ENCODE peak calls at places on chromosomes 7 and 10, in eight cellular contexts. Q is DND-41, C is mammary epithelial cell, M is left lung, H is dorsolateral prefrontal cortex, A is GM23248, I is transverse colon, L is pancreas. R is an unnamed sample.

GRCh38 chr7:92832623-92833023 is 3.8 kb downstream of the CDK6 start:
- DNase-seq in Q (no peak), C (peak), M (no peak), H (no peak), A (no peak), I (no peak), L (no peak), R (no peak)

GRCh38 chr10:16341637-16342036 is 95.2 kb upstream of the PTER start:
- DNase-seq in Q (no peak), C (peak), M (no peak), H (no peak), A (no peak), I (no peak), L (no peak), R (no peak)

GRCh38 chr7:74655785-74656420 is 1.6 kb upstream of the GTF2I start:
- DNase-seq in Q (no peak), C (no peak), M (no peak), H (no peak), A (no peak), I (no peak), L (no peak), R (no peak)

GRCh38 chr7:155283565-155284194 is 14.0 kb upstream of the INSIG1 start:
- DNase-seq in Q (no peak), C (no peak), M (no peak), H (no peak), A (no peak), I (no peak), L (no peak), R (no peak)

GRCh38 chr10:86360657-86361056 is 5.9 kb downstream of the GRID1 start:
- DNase-seq in Q (no peak), C (no peak), M (no peak), H (peak), A (no peak), I (peak), L (no peak), R (no peak)

GRCh38 chr7:143507094-143507518 is 29.4 kb downstream of the TAS2R41 start:
- DNase-seq in Q (no peak), C (peak), M (no peak), H (no peak), A (no peak), I (no peak), L (no peak), R (no peak)

GRCh38 chr10:120861200-120861599 is 10.0 kb downstream of the WDR11 start:
- DNase-seq in Q (no peak), C (no peak), M (no peak), H (no peak), A (no peak), I (no peak), L (no peak), R (no peak)

GRCh38 chr7:20219446-20220292 is 2.5 kb upstream of the MACC1 start:
- DNase-seq in Q (no peak), C (peak), M (peak), H (peak), A (peak), I (peak), L (peak), R (no peak)

GRCh38 chr10:43231523-43232078 is 35.3 kb downstream of the RASGEF1A start:
- DNase-seq in Q (peak), C (no peak), M (peak), H (no peak), A (no peak), I (peak), L (peak), R (peak)

DNA sequence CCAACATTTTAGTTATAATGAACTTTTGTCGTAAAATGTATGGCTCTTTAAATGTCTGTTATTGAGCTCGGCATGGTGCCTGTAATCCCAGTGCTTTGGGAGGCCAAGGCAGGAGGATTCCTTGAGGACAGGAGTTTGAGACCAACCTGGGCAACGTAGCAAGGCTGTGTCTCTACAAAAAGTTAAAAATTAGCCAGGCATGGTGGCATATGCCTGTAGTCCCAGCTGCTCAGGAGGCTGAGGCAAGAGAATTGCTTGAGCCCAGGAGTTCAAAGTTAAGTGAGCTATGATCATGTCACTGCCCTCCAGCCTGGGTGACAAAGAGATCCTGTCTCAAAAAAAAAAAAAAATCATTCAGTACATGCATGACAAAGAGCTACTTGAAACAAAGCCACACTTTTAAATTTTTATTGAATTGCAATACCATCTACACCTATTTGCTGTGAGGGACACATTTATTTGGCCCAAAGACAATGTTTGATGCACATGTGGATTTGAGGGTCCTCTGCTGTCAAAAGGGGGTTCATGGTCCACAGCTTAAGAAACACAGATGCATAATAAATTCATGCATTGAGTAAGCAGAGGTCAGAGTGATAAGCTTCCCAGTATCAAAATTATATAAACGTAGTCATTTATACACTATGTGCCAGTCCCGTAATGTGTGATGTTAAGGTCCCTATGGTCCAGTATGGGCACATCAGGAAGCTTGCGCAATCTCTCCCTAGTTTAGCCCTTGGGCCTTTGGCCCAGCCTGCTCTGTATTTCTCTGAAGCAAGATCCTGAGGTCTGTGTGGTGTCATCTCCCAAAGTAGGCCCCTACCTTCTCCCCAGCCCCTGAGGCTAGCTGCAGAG is 4.4 kb upstream of the MALSU1 start:
- DNase-seq in Q (no peak), C (no peak), M (no peak), H (no peak), A (no peak), I (no peak), L (no peak), R (no peak)
- H3K27ac ChIP-seq in Q (no peak), C (no peak), M (no peak), H (no peak), A (no peak), I (no peak), L (no peak), R (no peak)

DNA sequence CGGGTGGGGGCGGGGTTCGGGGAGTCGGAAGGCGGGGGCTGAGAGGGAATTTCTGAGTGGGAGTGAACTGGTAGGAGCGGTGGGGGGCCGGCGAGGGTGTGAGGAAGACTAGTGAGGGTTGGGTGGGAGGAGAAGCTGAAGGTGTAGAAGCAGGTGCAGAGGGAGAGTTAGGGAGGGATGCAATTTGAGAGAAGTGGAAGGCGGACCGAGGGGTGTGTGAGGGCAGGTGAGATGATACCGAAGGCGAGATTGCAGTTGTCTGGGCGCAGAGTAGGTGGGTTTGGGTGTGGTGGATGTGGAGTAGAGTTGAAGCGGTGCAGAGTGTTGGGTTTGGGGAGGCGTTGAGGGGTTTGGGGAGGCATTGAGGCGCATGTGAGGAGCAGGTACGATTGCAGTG is 643 bp downstream of the KAT6B start:
- DNase-seq in Q (no peak), C (no peak), M (no peak), H (no peak), A (no peak), I (no peak), L (no peak), R (no peak)
- H3K27ac ChIP-seq in Q (peak), C (no peak), M (no peak), H (peak), A (no peak), I (peak), L (no peak), R (peak)

GRCh38 chr10:126638542-126638941 is 32.0 kb downstream of the C10orf90 start:
- DNase-seq in Q (no peak), C (no peak), M (no peak), H (no peak), A (no peak), I (no peak), L (no peak), R (no peak)

GRCh38 chr10:126646101-126646500 is 24.4 kb downstream of the C10orf90 start:
- DNase-seq in Q (no peak), C (peak), M (no peak), H (no peak), A (peak), I (no peak), L (no peak), R (no peak)

GRCh38 chr10:126639084-126639483 is 31.4 kb downstream of the C10orf90 start:
- DNase-seq in Q (no peak), C (no peak), M (no peak), H (no peak), A (no peak), I (no peak), L (no peak), R (no peak)

GRCh38 chr10:126634915-126635314 is 35.6 kb downstream of the C10orf90 start:
- DNase-seq in Q (no peak), C (peak), M (no peak), H (no peak), A (peak), I (no peak), L (no peak), R (no peak)

DNA sequence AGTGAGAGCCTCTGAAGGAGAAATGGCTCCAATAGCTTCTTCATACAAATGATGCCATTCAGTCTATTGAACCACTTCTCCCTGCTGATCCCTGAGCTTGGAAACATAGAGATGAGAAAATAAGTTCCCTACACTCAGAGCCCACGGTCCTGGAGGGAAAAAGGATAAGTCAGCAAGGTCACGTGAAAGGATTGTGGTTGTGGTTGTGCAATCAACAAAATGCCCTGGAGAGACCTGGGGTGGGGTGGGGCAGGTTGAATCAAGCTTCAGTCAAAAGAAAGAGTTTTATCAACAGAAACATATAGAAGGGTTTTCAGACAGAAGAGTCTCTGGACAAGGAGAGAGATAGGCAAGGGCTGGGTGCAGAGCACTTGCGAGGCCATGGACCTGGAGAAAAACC is 30.1 kb downstream of the C10orf90 start:
- DNase-seq in Q (no peak), C (peak), M (no peak), H (no peak), A (peak), I (no peak), L (no peak), R (no peak)
- H3K27ac ChIP-seq in Q (no peak), C (no peak), M (no peak), H (peak), A (no peak), I (no peak), L (no peak), R (no peak)

DNA sequence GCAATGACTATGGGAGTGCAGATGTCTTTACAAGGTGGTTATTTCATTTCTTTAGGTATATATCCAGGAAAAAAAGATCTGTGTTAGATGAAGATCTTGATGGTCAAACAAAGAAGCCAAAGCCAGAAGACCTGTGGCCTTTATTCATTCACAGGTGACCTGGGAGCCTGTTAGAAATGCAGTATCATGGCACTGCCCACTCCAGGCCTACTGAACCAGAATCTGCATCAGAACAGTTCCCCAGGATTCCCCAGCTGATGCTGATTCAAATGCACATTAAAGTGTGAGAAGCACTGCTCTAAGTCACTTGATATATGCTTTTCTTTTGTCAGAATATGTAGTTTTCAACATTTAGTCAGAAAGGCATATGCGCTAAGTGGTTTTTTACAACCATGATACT is 251.1 kb downstream of the IPMK start:
- DNase-seq in Q (no peak), C (no peak), M (no peak), H (no peak), A (no peak), I (no peak), L (no peak), R (no peak)
- H3K27ac ChIP-seq in Q (no peak), C (no peak), M (no peak), H (no peak), A (no peak), I (no peak), L (no peak), R (no peak)

DNA sequence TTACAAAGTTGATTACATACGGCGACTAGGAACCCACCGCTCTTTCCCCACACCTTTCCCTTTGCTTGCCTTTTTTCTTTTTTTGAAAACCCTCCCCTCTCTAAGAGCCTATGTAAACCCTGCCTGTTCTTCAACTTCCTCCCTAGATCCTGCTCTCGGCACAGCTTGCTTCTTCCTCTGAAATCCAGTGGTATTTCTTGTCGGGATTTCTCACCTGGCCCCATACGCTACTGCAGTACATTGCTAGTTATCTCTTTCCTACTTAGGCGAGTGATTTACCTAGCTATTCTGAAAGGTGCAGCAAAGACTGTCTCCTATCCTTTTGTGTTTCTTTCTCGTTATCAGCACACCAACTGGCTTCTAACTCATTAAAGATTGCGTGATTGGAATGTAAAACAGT is 371.1 kb downstream of the PRPF18 start:
- DNase-seq in Q (no peak), C (no peak), M (no peak), H (no peak), A (no peak), I (no peak), L (no peak), R (no peak)
- H3K27ac ChIP-seq in Q (no peak), C (no peak), M (no peak), H (no peak), A (no peak), I (no peak), L (no peak), R (no peak)

GRCh38 chr10:8026349-8027259 is 27.9 kb upstream of the GATA3 start:
- DNase-seq in Q (no peak), C (peak), M (no peak), H (no peak), A (no peak), I (no peak), L (no peak), R (no peak)
- H3K27ac ChIP-seq in Q (no peak), C (no peak), M (no peak), H (no peak), A (no peak), I (no peak), L (no peak), R (no peak)

DNA sequence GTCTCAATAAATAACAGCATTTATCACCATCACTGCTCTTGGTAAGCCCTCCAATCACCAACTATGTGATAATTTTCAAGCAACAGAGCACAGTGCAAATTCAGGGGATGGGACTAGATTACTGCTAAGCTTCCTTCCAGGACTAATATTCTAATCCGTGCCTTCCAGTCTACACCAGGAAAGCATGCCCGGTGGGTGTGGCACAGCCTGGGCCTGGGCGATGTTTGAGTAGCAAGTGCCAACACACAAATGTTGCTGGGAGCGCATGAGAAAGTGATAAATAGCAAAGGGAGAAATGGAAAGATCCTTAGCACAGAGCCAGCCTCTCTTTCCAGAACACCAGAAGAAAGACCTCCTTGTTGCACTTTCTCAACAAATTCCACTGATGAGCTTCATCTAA is 13.5 kb upstream of the TM9SF3 start:
- DNase-seq in Q (no peak), C (no peak), M (no peak), H (no peak), A (no peak), I (peak), L (no peak), R (no peak)
- H3K27ac ChIP-seq in Q (no peak), C (no peak), M (no peak), H (no peak), A (no peak), I (no peak), L (no peak), R (no peak)

GRCh38 chr7:131284702-131285419 is 42.8 kb upstream of the MKLN1 start:
- DNase-seq in Q (no peak), C (peak), M (no peak), H (no peak), A (peak), I (no peak), L (no peak), R (no peak)

GRCh38 chr7:131289051-131289450 is 38.6 kb upstream of the MKLN1 start:
- DNase-seq in Q (no peak), C (no peak), M (no peak), H (no peak), A (no peak), I (no peak), L (no peak), R (no peak)

GRCh38 chr7:131281649-131282048 is 46.0 kb upstream of the MKLN1 start:
- DNase-seq in Q (no peak), C (no peak), M (no peak), H (no peak), A (no peak), I (no peak), L (no peak), R (no peak)

GRCh38 chr7:131288446-131288845 is 39.2 kb upstream of the MKLN1 start:
- DNase-seq in Q (no peak), C (no peak), M (no peak), H (no peak), A (no peak), I (no peak), L (no peak), R (no peak)

GRCh38 chr7:131285558-131285957 is 42.1 kb upstream of the MKLN1 start:
- DNase-seq in Q (no peak), C (no peak), M (no peak), H (no peak), A (peak), I (no peak), L (no peak), R (no peak)
- H3K27ac ChIP-seq in Q (no peak), C (no peak), M (no peak), H (no peak), A (peak), I (peak), L (no peak), R (no peak)

R was measured in CD4-positive, alpha-beta T cell.